ENCODE peak calls at places on chromosomes 3 and 15, in ten cellular contexts. G is dorsolateral prefrontal cortex; R is stimulated activated CD4-positive, alpha-beta T cell treated with anti-CD3 and anti-CD28 coated beads, Interleukin-2, amount 100 ng/mL, for 48 hours; B is activated T-helper 2 cell treated with anti-CD3 and anti-CD28 coated beads, Interferon-gamma antibody, Interleukin-2, Interleukin-4, amounts not matched to agents 10 μg/mL and 5 μg/mL and 100 μg/mL, durations not matched to agents 14 hours and 24 hours and 36 hours; P is psoas muscle; H is activated CD4-positive, alpha-beta T cell treated with anti-CD3 and anti-CD28 coated beads, Interleukin-2, amount 50 U/mL, for 24 hours; V is epithelial cell of esophagus; A is CD8-positive, alpha-beta memory T cell; E is PC-9; K is endodermal cell. F is an unnamed sample.

GRCh38 chr3:109643590-109643989 is 306.2 kb upstream of the DPPA4 start:
- DNase-seq in G (no peak), R (no peak), B (no peak), P (no peak), H (no peak), V (peak; percentile 67), A (no peak), E (peak; percentile 83), K (no peak), F (no peak)

GRCh38 chr3:184448321-184449160 is 68.7 kb downstream of the CHRD start:
- DNase-seq in G (no peak), R (no peak), B (no peak), P (no peak), H (no peak), V (peak; percentile 97), A (no peak), E (peak; percentile 100), K (no peak), F (no peak)

GRCh38 chr15:40084657-40085056 is 24.0 kb downstream of the BMF start:
- DNase-seq in G (no peak), R (no peak), B (no peak), P (no peak), H (no peak), V (peak; percentile 91), A (no peak), E (peak; percentile 76), K (no peak), F (no peak)

GRCh38 chr3:151171145-151171544 is 31.9 kb downstream of the GPR171 start:
- DNase-seq in G (no peak), R (no peak), B (peak; percentile 41), P (no peak), H (no peak), V (no peak), A (no peak), E (no peak), K (no peak), F (peak; percentile 16)

GRCh38 chr15:68511073-68511991 is 67.5 kb upstream of the CORO2B start:
- DNase-seq in G (no peak), R (no peak), B (no peak), P (peak; percentile 35), H (no peak), V (no peak), A (no peak), E (no peak), K (no peak), F (no peak)

GRCh38 chr15:65067645-65068416 is at the start of gene RASL12:
- DNase-seq in G (no peak), R (no peak), B (no peak), P (no peak), H (no peak), V (no peak), A (no peak), E (no peak), K (peak; percentile 84), F (no peak)

GRCh38 chr3:104596054-104596453 is 770.7 kb upstream of the ALCAM start:
- DNase-seq in G (no peak), R (no peak), B (no peak), P (no peak), H (no peak), V (peak; percentile 36), A (no peak), E (no peak), K (no peak), F (no peak)

GRCh38 chr15:52288051-52288942 is 7.3 kb downstream of the MYO5C start:
- DNase-seq in G (no peak), R (no peak), B (no peak), P (no peak), H (no peak), V (peak; percentile 97), A (no peak), E (peak; percentile 93), K (no peak), F (no peak)

GRCh38 chr15:66586155-66586976 is 20.6 kb upstream of the LCTL start:
- DNase-seq in G (peak; percentile 46), R (no peak), B (no peak), P (no peak), H (no peak), V (no peak), A (no peak), E (no peak), K (peak; percentile 44), F (no peak)

GRCh38 chr15:27183182-27183581 is 212.2 kb downstream of the GABRG3 start:
- DNase-seq in G (no peak), R (no peak), B (no peak), P (no peak), H (no peak), V (no peak), A (no peak), E (no peak), K (no peak), F (no peak)

GRCh38 chr15:76829939-76830338 is 75.2 kb downstream of the SCAPER start:
- DNase-seq in G (no peak), R (no peak), B (no peak), P (no peak), H (no peak), V (peak; percentile 85), A (no peak), E (no peak), K (no peak), F (no peak)

GRCh38 chr3:62990704-62991413 is 115.6 kb upstream of the CADPS start:
- DNase-seq in G (no peak), R (no peak), B (no peak), P (no peak), H (no peak), V (no peak), A (no peak), E (no peak), K (no peak), F (no peak)

GRCh38 chr15:94164202-94164807 is 67.1 kb upstream of the MCTP2 start:
- DNase-seq in G (no peak), R (peak; percentile 62), B (peak; percentile 45), P (peak; percentile 15), H (no peak), V (peak; percentile 70), A (peak; percentile 34), E (no peak), K (peak; percentile 91), F (no peak)

GRCh38 chr3:102444101-102444500 is 9.3 kb downstream of the ZPLD1 start:
- DNase-seq in G (no peak), R (no peak), B (no peak), P (no peak), H (no peak), V (no peak), A (no peak), E (no peak), K (no peak), F (no peak)

GRCh38 chr15:69874321-69874720 is 223.4 kb downstream of the TLE3 start:
- DNase-seq in G (no peak), R (no peak), B (no peak), P (no peak), H (no peak), V (no peak), A (no peak), E (no peak), K (no peak), F (no peak)

GRCh38 chr3:165196577-165197561 is 685 bp upstream of the SLITRK3 start:
- DNase-seq in G (no peak), R (no peak), B (no peak), P (peak; percentile 23), H (no peak), V (no peak), A (no peak), E (no peak), K (peak; percentile 71), F (no peak)

GRCh38 chr3:173938159-173938558 is 540.6 kb downstream of the NLGN1 start:
- DNase-seq in G (no peak), R (no peak), B (no peak), P (no peak), H (no peak), V (peak; percentile 9), A (no peak), E (no peak), K (no peak), F (no peak)

GRCh38 chr3:156176048-156176447 is 55.7 kb downstream of the KCNAB1 start:
- DNase-seq in G (no peak), R (no peak), B (no peak), P (no peak), H (no peak), V (no peak), A (no peak), E (no peak), K (no peak), F (no peak)

GRCh38 chr3:45210308-45211038 is 15.6 kb downstream of the TMEM158 start:
- DNase-seq in G (peak; percentile 60), R (peak; percentile 67), B (peak; percentile 69), P (peak; percentile 86), H (peak; percentile 47), V (peak; percentile 92), A (peak; percentile 73), E (peak; percentile 66), K (peak; percentile 93), F (peak; percentile 80)

GRCh38 chr15:39720721-39721611 is 61.7 kb downstream of the FSIP1 start:
- DNase-seq in G (no peak), R (no peak), B (no peak), P (no peak), H (no peak), V (peak; percentile 69), A (no peak), E (peak; percentile 84), K (no peak), F (no peak)

GRCh38 chr3:189766416-189766815 is 135.2 kb downstream of the TP63 start:
- DNase-seq in G (no peak), R (no peak), B (no peak), P (no peak), H (no peak), V (peak; percentile 82), A (no peak), E (peak; percentile 93), K (no peak), F (no peak)

GRCh38 chr3:61650276-61650675 is 88.9 kb downstream of the PTPRG start:
- DNase-seq in G (no peak), R (no peak), B (no peak), P (peak; percentile 31), H (no peak), V (no peak), A (no peak), E (no peak), K (no peak), F (peak; percentile 23)

GRCh38 chr15:40902605-40903561 is 8.6 kb downstream of the VPS18 start:
- DNase-seq in G (peak; percentile 59), R (no peak), B (no peak), P (no peak), H (no peak), V (peak; percentile 70), A (no peak), E (no peak), K (peak; percentile 54), F (no peak)

GRCh38 chr3:16913264-16913580 is 28.5 kb downstream of the PLCL2 start:
- DNase-seq in G (no peak), R (no peak), B (no peak), P (no peak), H (no peak), V (no peak), A (no peak), E (no peak), K (no peak), F (no peak)

GRCh38 chr3:128226186-128226725 is 73.0 kb downstream of the EEFSEC start:
- DNase-seq in G (no peak), R (no peak), B (no peak), P (no peak), H (no peak), V (no peak), A (no peak), E (no peak), K (no peak), F (no peak)

GRCh38 chr3:160754855-160755747 is 930 bp upstream of the PPM1L start:
- DNase-seq in G (peak; percentile 94), R (peak; percentile 80), B (peak; percentile 85), P (peak; percentile 94), H (peak; percentile 73), V (peak; percentile 95), A (peak; percentile 86), E (peak; percentile 82), K (peak; percentile 94), F (peak; percentile 91)

GRCh38 chr3:106208266-106208665 is 339.5 kb upstream of the CBLB start:
- DNase-seq in G (no peak), R (no peak), B (no peak), P (no peak), H (no peak), V (no peak), A (no peak), E (no peak), K (no peak), F (no peak)

GRCh38 chr3:63872135-63872924 is 8.7 kb downstream of the ATXN7 start:
- DNase-seq in G (no peak), R (no peak), B (no peak), P (no peak), H (no peak), V (peak; percentile 92), A (no peak), E (peak; percentile 91), K (no peak), F (no peak)

F was measured in gastrocnemius medialis.